ENCODE peak calls at places on chromosomes 4 and X, in nine cellular contexts. One of them, this sample, is unnamed.

GRCh38 chrX:7927259-7928167 is at the start of gene PNPLA4:
- DNase-seq in CD4-positive, alpha-beta T cell: peak; percentile 67
- DNase-seq in choroid plexus epithelial cell: peak; percentile 80
- DNase-seq in kidney epithelial cell: peak; percentile 39
- DNase-seq in WERI-Rb-1: peak; percentile 92
- DNase-seq in GM12864: peak; percentile 68
- DNase-seq in BE2C: no peak
- DNase-seq in hepatocyte: peak; percentile 89
- DNase-seq in MCF 10A: peak; percentile 74
- DNase-seq in this sample: peak; percentile 67

GRCh38 chr4:186566068-186566467 is 10.7 kb upstream of the MTNR1A start:
- DNase-seq in GM12864: no peak
- DNase-seq in BE2C: no peak
- DNase-seq in WERI-Rb-1: no peak
- DNase-seq in kidney epithelial cell: no peak
- DNase-seq in MCF 10A: no peak
- DNase-seq in hepatocyte: no peak
- DNase-seq in CD4-positive, alpha-beta T cell: no peak
- DNase-seq in choroid plexus epithelial cell: no peak
- DNase-seq in this sample: no peak

GRCh38 chrX:55489315-55490009 is at the start of gene USP51:
- DNase-seq in CD4-positive, alpha-beta T cell: no peak
- DNase-seq in MCF 10A: no peak
- DNase-seq in hepatocyte: peak; percentile 81
- DNase-seq in GM12864: no peak
- DNase-seq in WERI-Rb-1: peak; percentile 39
- DNase-seq in choroid plexus epithelial cell: peak; percentile 65
- DNase-seq in BE2C: peak; percentile 8
- DNase-seq in kidney epithelial cell: no peak
- DNase-seq in this sample: peak; percentile 40

GRCh38 chr4:88526221-88526815 is 2.7 kb upstream of the PYURF start:
- DNase-seq in BE2C: no peak
- DNase-seq in MCF 10A: peak; percentile 24
- DNase-seq in hepatocyte: no peak
- DNase-seq in WERI-Rb-1: no peak
- DNase-seq in choroid plexus epithelial cell: peak; percentile 31
- DNase-seq in CD4-positive, alpha-beta T cell: no peak
- DNase-seq in kidney epithelial cell: no peak
- DNase-seq in GM12864: no peak
- DNase-seq in this sample: no peak

GRCh38 chrX:22202251-22202650 is 70.5 kb upstream of the CBLL2 start:
- DNase-seq in GM12864: no peak
- DNase-seq in CD4-positive, alpha-beta T cell: no peak
- DNase-seq in BE2C: no peak
- DNase-seq in hepatocyte: no peak
- DNase-seq in WERI-Rb-1: no peak
- DNase-seq in kidney epithelial cell: no peak
- DNase-seq in MCF 10A: no peak
- DNase-seq in choroid plexus epithelial cell: no peak
- DNase-seq in this sample: no peak

GRCh38 chr4:41866799-41867677 is 68.2 kb upstream of the TMEM33 start:
- DNase-seq in GM12864: no peak
- DNase-seq in WERI-Rb-1: no peak
- DNase-seq in CD4-positive, alpha-beta T cell: no peak
- DNase-seq in BE2C: peak; percentile 43
- DNase-seq in choroid plexus epithelial cell: no peak
- DNase-seq in kidney epithelial cell: no peak
- DNase-seq in hepatocyte: no peak
- DNase-seq in MCF 10A: no peak
- DNase-seq in this sample: peak; percentile 17

GRCh38 chrX:115553171-115553570 is 7.8 kb upstream of the PLS3 start:
- DNase-seq in kidney epithelial cell: no peak
- DNase-seq in BE2C: no peak
- DNase-seq in MCF 10A: no peak
- DNase-seq in CD4-positive, alpha-beta T cell: no peak
- DNase-seq in hepatocyte: no peak
- DNase-seq in GM12864: no peak
- DNase-seq in WERI-Rb-1: no peak
- DNase-seq in choroid plexus epithelial cell: no peak
- DNase-seq in this sample: no peak

GRCh38 chr4:48739560-48740019 is 40.5 kb downstream of the FRYL start:
- DNase-seq in kidney epithelial cell: no peak
- DNase-seq in MCF 10A: no peak
- DNase-seq in WERI-Rb-1: no peak
- DNase-seq in BE2C: no peak
- DNase-seq in choroid plexus epithelial cell: no peak
- DNase-seq in CD4-positive, alpha-beta T cell: no peak
- DNase-seq in hepatocyte: no peak
- DNase-seq in GM12864: no peak
- DNase-seq in this sample: no peak

GRCh38 chr4:169922632-169923276 is 103.4 kb downstream of the MFAP3L start:
- DNase-seq in kidney epithelial cell: no peak
- DNase-seq in CD4-positive, alpha-beta T cell: no peak
- DNase-seq in WERI-Rb-1: no peak
- DNase-seq in choroid plexus epithelial cell: no peak
- DNase-seq in hepatocyte: no peak
- DNase-seq in GM12864: no peak
- DNase-seq in MCF 10A: peak; percentile 76
- DNase-seq in BE2C: peak; percentile 13
- DNase-seq in this sample: no peak

GRCh38 chr4:40306203-40306602 is 28.9 kb upstream of the CHRNA9 start:
- DNase-seq in MCF 10A: no peak
- DNase-seq in hepatocyte: no peak
- DNase-seq in kidney epithelial cell: no peak
- DNase-seq in CD4-positive, alpha-beta T cell: no peak
- DNase-seq in WERI-Rb-1: no peak
- DNase-seq in BE2C: no peak
- DNase-seq in choroid plexus epithelial cell: no peak
- DNase-seq in GM12864: no peak
- DNase-seq in this sample: no peak

GRCh38 chr4:140229881-140230280 is 75.9 kb upstream of the MAML3 start:
- DNase-seq in kidney epithelial cell: no peak
- DNase-seq in hepatocyte: no peak
- DNase-seq in GM12864: no peak
- DNase-seq in WERI-Rb-1: no peak
- DNase-seq in BE2C: no peak
- DNase-seq in MCF 10A: no peak
- DNase-seq in choroid plexus epithelial cell: no peak
- DNase-seq in CD4-positive, alpha-beta T cell: no peak
- DNase-seq in this sample: no peak

GRCh38 chrX:115952417-115953092 is 218.0 kb upstream of the AGTR2 start:
- DNase-seq in GM12864: no peak
- DNase-seq in WERI-Rb-1: peak; percentile 82
- DNase-seq in choroid plexus epithelial cell: no peak
- DNase-seq in MCF 10A: no peak
- DNase-seq in hepatocyte: no peak
- DNase-seq in BE2C: peak; percentile 59
- DNase-seq in CD4-positive, alpha-beta T cell: no peak
- DNase-seq in kidney epithelial cell: no peak
- DNase-seq in this sample: no peak

GRCh38 chr4:95050980-95051688 is 293.4 kb downstream of the BMPR1B start:
- DNase-seq in CD4-positive, alpha-beta T cell: no peak
- DNase-seq in MCF 10A: no peak
- DNase-seq in choroid plexus epithelial cell: no peak
- DNase-seq in GM12864: no peak
- DNase-seq in WERI-Rb-1: no peak
- DNase-seq in BE2C: peak; percentile 46
- DNase-seq in kidney epithelial cell: no peak
- DNase-seq in hepatocyte: no peak
- DNase-seq in this sample: no peak

GRCh38 chr4:143025111-143025704 is 159.5 kb upstream of the USP38 start:
- DNase-seq in BE2C: peak; percentile 30
- DNase-seq in WERI-Rb-1: peak; percentile 35
- DNase-seq in kidney epithelial cell: peak; percentile 25
- DNase-seq in hepatocyte: no peak
- DNase-seq in choroid plexus epithelial cell: peak; percentile 37
- DNase-seq in CD4-positive, alpha-beta T cell: no peak
- DNase-seq in MCF 10A: peak; percentile 64
- DNase-seq in GM12864: peak; percentile 8
- DNase-seq in this sample: peak; percentile 26

GRCh38 chr4:170743633-170744032 is 653.9 kb upstream of the AADAT start:
- DNase-seq in GM12864: no peak
- DNase-seq in choroid plexus epithelial cell: no peak
- DNase-seq in kidney epithelial cell: no peak
- DNase-seq in WERI-Rb-1: no peak
- DNase-seq in MCF 10A: no peak
- DNase-seq in BE2C: no peak
- DNase-seq in hepatocyte: peak; percentile 17
- DNase-seq in CD4-positive, alpha-beta T cell: no peak
- DNase-seq in this sample: no peak

GRCh38 chrX:47958943-47959342 is 44.8 kb downstream of the ZNF182 start:
- DNase-seq in hepatocyte: peak; percentile 17
- DNase-seq in CD4-positive, alpha-beta T cell: peak; percentile 1
- DNase-seq in MCF 10A: peak; percentile 9
- DNase-seq in kidney epithelial cell: no peak
- DNase-seq in choroid plexus epithelial cell: peak; percentile 44
- DNase-seq in GM12864: no peak
- DNase-seq in BE2C: peak; percentile 8
- DNase-seq in WERI-Rb-1: no peak
- DNase-seq in this sample: no peak
- TF ChIP-seq CTCF in hepatocyte: peak; percentile 19
- TF ChIP-seq CTCF in CD4-positive, alpha-beta T cell: peak; percentile 34
- TF ChIP-seq CTCF in MCF 10A: no peak
- TF ChIP-seq CTCF in kidney epithelial cell: no peak
- TF ChIP-seq CTCF in choroid plexus epithelial cell: peak; percentile 57
- TF ChIP-seq CTCF in GM12864: peak; percentile 41
- TF ChIP-seq CTCF in BE2C: peak; percentile 31
- TF ChIP-seq CTCF in WERI-Rb-1: peak; percentile 46
- TF ChIP-seq CTCF in this sample: no peak

GRCh38 chr4:53315300-53315699 is 50.6 kb downstream of the SCFD2 start:
- DNase-seq in kidney epithelial cell: no peak
- DNase-seq in GM12864: no peak
- DNase-seq in choroid plexus epithelial cell: peak; percentile 28
- DNase-seq in BE2C: no peak
- DNase-seq in CD4-positive, alpha-beta T cell: no peak
- DNase-seq in WERI-Rb-1: no peak
- DNase-seq in hepatocyte: peak; percentile 28
- DNase-seq in MCF 10A: no peak
- DNase-seq in this sample: no peak

GRCh38 chr4:53307819-53308773 is 57.8 kb downstream of the SCFD2 start:
- DNase-seq in BE2C: no peak
- DNase-seq in CD4-positive, alpha-beta T cell: no peak
- DNase-seq in WERI-Rb-1: no peak
- DNase-seq in GM12864: no peak
- DNase-seq in kidney epithelial cell: no peak
- DNase-seq in MCF 10A: no peak
- DNase-seq in hepatocyte: no peak
- DNase-seq in choroid plexus epithelial cell: no peak
- DNase-seq in this sample: no peak

GRCh38 chr4:53309321-53310020 is 56.4 kb downstream of the SCFD2 start:
- DNase-seq in MCF 10A: no peak
- DNase-seq in hepatocyte: no peak
- DNase-seq in WERI-Rb-1: no peak
- DNase-seq in kidney epithelial cell: no peak
- DNase-seq in BE2C: no peak
- DNase-seq in CD4-positive, alpha-beta T cell: no peak
- DNase-seq in choroid plexus epithelial cell: no peak
- DNase-seq in GM12864: no peak
- DNase-seq in this sample: no peak

GRCh38 chr4:53314257-53314656 is 51.6 kb downstream of the SCFD2 start:
- DNase-seq in WERI-Rb-1: no peak
- DNase-seq in GM12864: no peak
- DNase-seq in hepatocyte: no peak
- DNase-seq in CD4-positive, alpha-beta T cell: no peak
- DNase-seq in BE2C: no peak
- DNase-seq in MCF 10A: no peak
- DNase-seq in choroid plexus epithelial cell: no peak
- DNase-seq in kidney epithelial cell: no peak
- DNase-seq in this sample: no peak

GRCh38 chr4:53313510-53313909 is 52.4 kb downstream of the SCFD2 start:
- DNase-seq in choroid plexus epithelial cell: peak; percentile 77
- DNase-seq in CD4-positive, alpha-beta T cell: no peak
- DNase-seq in MCF 10A: peak; percentile 43
- DNase-seq in WERI-Rb-1: peak; percentile 52
- DNase-seq in hepatocyte: peak; percentile 29
- DNase-seq in BE2C: peak; percentile 20
- DNase-seq in kidney epithelial cell: no peak
- DNase-seq in GM12864: no peak
- DNase-seq in this sample: peak; percentile 5
- TF ChIP-seq CTCF in choroid plexus epithelial cell: peak; percentile 70
- TF ChIP-seq CTCF in CD4-positive, alpha-beta T cell: no peak
- TF ChIP-seq CTCF in MCF 10A: no peak
- TF ChIP-seq CTCF in WERI-Rb-1: peak; percentile 54
- TF ChIP-seq CTCF in hepatocyte: peak; percentile 43
- TF ChIP-seq CTCF in BE2C: peak; percentile 58
- TF ChIP-seq CTCF in kidney epithelial cell: no peak
- TF ChIP-seq CTCF in GM12864: no peak
- TF ChIP-seq CTCF in this sample: no peak

GRCh38 chr4:189088783-189089182 is 851.9 kb upstream of the FRG1 start:
- DNase-seq in kidney epithelial cell: no peak
- DNase-seq in MCF 10A: no peak
- DNase-seq in CD4-positive, alpha-beta T cell: no peak
- DNase-seq in choroid plexus epithelial cell: no peak
- DNase-seq in BE2C: no peak
- DNase-seq in GM12864: no peak
- DNase-seq in hepatocyte: no peak
- DNase-seq in WERI-Rb-1: no peak
- DNase-seq in this sample: no peak

GRCh38 chr4:189084671-189085070 is 856.0 kb upstream of the FRG1 start:
- DNase-seq in MCF 10A: peak; percentile 44
- DNase-seq in WERI-Rb-1: no peak
- DNase-seq in kidney epithelial cell: no peak
- DNase-seq in hepatocyte: no peak
- DNase-seq in BE2C: peak; percentile 43
- DNase-seq in choroid plexus epithelial cell: no peak
- DNase-seq in GM12864: no peak
- DNase-seq in CD4-positive, alpha-beta T cell: no peak
- DNase-seq in this sample: no peak

GRCh38 chr4:189092596-189092995 is 848.1 kb upstream of the FRG1 start:
- DNase-seq in BE2C: no peak
- DNase-seq in choroid plexus epithelial cell: peak; percentile 0
- DNase-seq in MCF 10A: peak; percentile 37
- DNase-seq in CD4-positive, alpha-beta T cell: no peak
- DNase-seq in kidney epithelial cell: no peak
- DNase-seq in WERI-Rb-1: no peak
- DNase-seq in hepatocyte: no peak
- DNase-seq in GM12864: no peak
- DNase-seq in this sample: no peak

GRCh38 chr4:189087981-189088380 is 852.7 kb upstream of the FRG1 start:
- DNase-seq in GM12864: no peak
- DNase-seq in choroid plexus epithelial cell: no peak
- DNase-seq in MCF 10A: no peak
- DNase-seq in WERI-Rb-1: no peak
- DNase-seq in CD4-positive, alpha-beta T cell: no peak
- DNase-seq in hepatocyte: no peak
- DNase-seq in BE2C: no peak
- DNase-seq in kidney epithelial cell: peak; percentile 21
- DNase-seq in this sample: no peak

GRCh38 chr4:189090174-189090814 is 850.4 kb upstream of the FRG1 start:
- DNase-seq in WERI-Rb-1: no peak
- DNase-seq in choroid plexus epithelial cell: peak; percentile 1
- DNase-seq in MCF 10A: peak; percentile 50
- DNase-seq in GM12864: no peak
- DNase-seq in CD4-positive, alpha-beta T cell: no peak
- DNase-seq in BE2C: peak; percentile 24
- DNase-seq in hepatocyte: peak; percentile 13
- DNase-seq in kidney epithelial cell: no peak
- DNase-seq in this sample: peak; percentile 27
- TF ChIP-seq CTCF in WERI-Rb-1: peak; percentile 46
- TF ChIP-seq CTCF in choroid plexus epithelial cell: peak; percentile 35
- TF ChIP-seq CTCF in MCF 10A: peak; percentile 51
- TF ChIP-seq CTCF in GM12864: no peak
- TF ChIP-seq CTCF in CD4-positive, alpha-beta T cell: no peak
- TF ChIP-seq CTCF in BE2C: peak; percentile 78
- TF ChIP-seq CTCF in hepatocyte: peak; percentile 50
- TF ChIP-seq CTCF in kidney epithelial cell: peak; percentile 75
- TF ChIP-seq CTCF in this sample: peak; percentile 27

GRCh38 chrX:3651272-3651671 is 62.2 kb downstream of the PRKX start:
- DNase-seq in MCF 10A: peak; percentile 35
- DNase-seq in BE2C: no peak
- DNase-seq in WERI-Rb-1: no peak
- DNase-seq in hepatocyte: peak; percentile 46
- DNase-seq in CD4-positive, alpha-beta T cell: no peak
- DNase-seq in GM12864: no peak
- DNase-seq in choroid plexus epithelial cell: peak; percentile 58
- DNase-seq in kidney epithelial cell: peak; percentile 1
- DNase-seq in this sample: no peak
- TF ChIP-seq CTCF in MCF 10A: peak; percentile 56
- TF ChIP-seq CTCF in BE2C: peak; percentile 43
- TF ChIP-seq CTCF in WERI-Rb-1: peak; percentile 19
- TF ChIP-seq CTCF in hepatocyte: peak; percentile 59
- TF ChIP-seq CTCF in CD4-positive, alpha-beta T cell: peak; percentile 62
- TF ChIP-seq CTCF in GM12864: no peak
- TF ChIP-seq CTCF in choroid plexus epithelial cell: peak; percentile 42
- TF ChIP-seq CTCF in kidney epithelial cell: peak; percentile 35
- TF ChIP-seq CTCF in this sample: peak; percentile 66